ENCODE peak calls at places on chromosomes 11 and 22, in five cellular contexts. R is NCI-H82, A is GM23338, X is ELR, J is BE2C. L is an unnamed sample.

GRCh38 chr11:61362542-61362875 is 335 bp downstream of the TMEM138 start:
- DNase-seq in A (peak; percentile 48), J (no peak), R (peak; percentile 66), X (peak; percentile 66), L (no peak)

GRCh38 chr11:66126808-66127555 is 56.9 kb downstream of the PACS1 start:
- DNase-seq in R (no peak), J (peak; percentile 31), X (peak; percentile 73), A (peak; percentile 63), L (no peak)

GRCh38 chr11:69913591-69914285 is 94.5 kb upstream of the FGF3 start:
- DNase-seq in X (no peak), A (no peak), R (no peak), J (peak; percentile 9), L (no peak)

GRCh38 chr22:36546092-36546804 is 17.3 kb upstream of the EIF3D start:
- DNase-seq in J (peak; percentile 78), R (peak; percentile 84), X (peak; percentile 79), A (peak; percentile 92), L (peak; percentile 8)

GRCh38 chr11:116051494-116051893 is 547.3 kb upstream of the CADM1 start:
- DNase-seq in A (no peak), J (no peak), X (no peak), R (no peak), L (no peak)

GRCh38 chr11:85619497-85619896 is 7.6 kb downstream of the DLG2 start:
- DNase-seq in X (peak; percentile 24), A (no peak), R (no peak), J (no peak), L (no peak)

GRCh38 chr22:23789121-23789520 is 2.4 kb downstream of the SMARCB1 start:
- DNase-seq in A (peak; percentile 58), R (no peak), X (no peak), J (no peak), L (no peak)

GRCh38 chr22:50723991-50724390 is 14.0 kb upstream of the ACR start:
- DNase-seq in X (no peak), A (no peak), J (no peak), R (no peak), L (no peak)

GRCh38 chr11:124424384-124424921 is at the start of gene OR8B4:
- DNase-seq in R (no peak), A (no peak), J (no peak), X (no peak), L (no peak)

GRCh38 chr11:15208570-15209222 is 94.0 kb downstream of the INSC start:
- DNase-seq in A (peak; percentile 90), J (peak; percentile 70), R (peak; percentile 77), X (peak; percentile 67), L (peak; percentile 60)

GRCh38 chr11:93908689-93909088 is 58.3 kb upstream of the VSTM5 start:
- DNase-seq in A (peak; percentile 19), X (peak; percentile 91), R (no peak), J (no peak), L (no peak)

GRCh38 chr11:129190087-129190486 is 2.0 kb downstream of the ARHGAP32 start:
- DNase-seq in A (no peak), X (no peak), J (no peak), R (no peak), L (no peak)

GRCh38 chr11:111697910-111698309 is 68.3 kb downstream of the PPP2R1B start:
- DNase-seq in R (no peak), X (no peak), A (no peak), J (no peak), L (no peak)

GRCh38 chr11:114082767-114083181 is 23.3 kb downstream of the ZBTB16 start:
- DNase-seq in X (no peak), A (no peak), R (no peak), J (no peak), L (no peak)

GRCh38 chr11:61071208-61071681 is 31.0 kb upstream of the CD5 start:
- DNase-seq in A (no peak), R (no peak), X (no peak), J (no peak), L (peak; percentile 42)

GRCh38 chr11:66315921-66316811 is 678 bp downstream of the CD248 start:
- DNase-seq in R (no peak), X (no peak), J (no peak), A (no peak), L (no peak)

L was measured in activated CD4-positive, CD25-positive, alpha-beta regulatory T cell.